ENCODE peak calls at places on chromosomes 7 and 10, in ten cellular contexts. V, Y, T, Z, Q, H, M, J, K and D are unnamed samples.

GRCh38 chr7:132930881-132931280 is 151.0 kb downstream of the CHCHD3 start:
- DNase-seq in K (no peak), M (no peak), J (peak; percentile 5), H (no peak), V (no peak), Y (no peak), Z (no peak), T (no peak), Q (no peak), D (peak; percentile 42)

GRCh38 chr7:30984359-30985107 is 20.8 kb downstream of the GHRHR start:
- DNase-seq in V (no peak), K (no peak), T (no peak), J (no peak), Q (peak; percentile 86), Y (no peak), Z (peak; percentile 60), H (no peak), M (no peak), D (peak; percentile 70)

GRCh38 chr10:4941540-4942330 is 21.5 kb upstream of the AKR1C1 start:
- DNase-seq in H (no peak), T (no peak), K (no peak), Y (no peak), M (no peak), Q (no peak), V (no peak), J (no peak), Z (no peak), D (no peak)

GRCh38 chr7:28348631-28349030 is 63.7 kb upstream of the CREB5 start:
- DNase-seq in T (no peak), K (no peak), Y (no peak), Z (no peak), M (no peak), Q (no peak), J (no peak), H (no peak), V (peak; percentile 45), D (peak; percentile 32)

GRCh38 chr7:130831817-130832481 is 97.9 kb upstream of the KLF14 start:
- DNase-seq in K (peak; percentile 21), T (peak; percentile 20), M (no peak), Z (no peak), H (no peak), Y (no peak), V (no peak), J (peak; percentile 12), Q (no peak), D (peak; percentile 59)

GRCh38 chr10:75211007-75211735 is 575 bp downstream of the VDAC2 start:
- DNase-seq in K (no peak), T (peak; percentile 12), M (no peak), H (peak; percentile 73), Z (peak; percentile 53), Y (peak; percentile 30), V (no peak), Q (peak; percentile 35), J (no peak), D (peak; percentile 44)

GRCh38 chr10:101330236-101331225 is 23.4 kb upstream of the BTRC start:
- DNase-seq in Z (no peak), Y (no peak), K (no peak), V (no peak), T (no peak), J (no peak), Q (no peak), H (no peak), M (peak; percentile 39), D (no peak)

GRCh38 chr10:59362184-59362966 is at the start of gene FAM13C:
- DNase-seq in V (peak; percentile 79), J (peak; percentile 72), T (no peak), H (peak; percentile 65), M (peak; percentile 67), Y (no peak), Q (peak; percentile 59), Z (peak; percentile 69), K (peak; percentile 33), D (peak; percentile 64)

GRCh38 chr10:91022924-91023707 is 102.2 kb upstream of the ANKRD1 start:
- DNase-seq in K (no peak), Z (no peak), Y (no peak), H (no peak), V (no peak), M (peak; percentile 41), T (no peak), J (no peak), Q (no peak), D (no peak)

GRCh38 chr10:19745672-19746071 is 70.6 kb upstream of the PLXDC2 start:
- DNase-seq in Z (no peak), H (no peak), J (no peak), T (no peak), K (no peak), Y (no peak), Q (no peak), V (no peak), M (no peak), D (no peak)

GRCh38 chr7:139068543-139069399 is 32.9 kb upstream of the ZC3HAV1L start:
- DNase-seq in J (no peak), T (no peak), Z (no peak), H (no peak), V (no peak), Y (no peak), K (no peak), M (no peak), Q (no peak), D (no peak)

GRCh38 chr10:1403508-1404230 is 333.7 kb downstream of the ADARB2 start:
- DNase-seq in J (no peak), Q (no peak), H (peak; percentile 24), M (no peak), K (no peak), Z (peak; percentile 30), V (no peak), T (no peak), Y (no peak), D (peak; percentile 79)

GRCh38 chr10:36531621-36532020 is 593.8 kb upstream of the ANKRD30A start:
- DNase-seq in J (no peak), Y (no peak), K (no peak), Q (no peak), M (no peak), T (no peak), H (no peak), V (no peak), Z (no peak), D (no peak)

GRCh38 chr10:22958338-22958737 is 30.5 kb downstream of the ARMC3 start:
- DNase-seq in M (no peak), Y (no peak), V (no peak), T (no peak), Z (no peak), K (no peak), J (no peak), Q (no peak), H (no peak), D (no peak)

GRCh38 chr7:96995406-96996110 is 9.8 kb upstream of the DLX6 start:
- DNase-seq in J (no peak), M (no peak), H (no peak), Q (no peak), Z (no peak), T (no peak), V (no peak), Y (no peak), K (no peak), D (no peak)

GRCh38 chr7:2158331-2159175 is 74.2 kb downstream of the MAD1L1 start:
- DNase-seq in Z (no peak), H (peak; percentile 37), J (no peak), K (no peak), M (no peak), Q (no peak), T (no peak), Y (no peak), V (peak; percentile 31), D (no peak)

GRCh38 chr10:25175527-25176420 is 973 bp downstream of the GPR158 start:
- DNase-seq in H (no peak), Z (no peak), V (no peak), K (no peak), Y (no peak), J (peak; percentile 63), M (no peak), T (no peak), Q (no peak), D (peak; percentile 49)

GRCh38 chr7:30169585-30169978 is 34.8 kb downstream of the MTURN start:
- DNase-seq in J (no peak), M (no peak), V (no peak), Q (peak; percentile 35), K (no peak), H (no peak), T (no peak), Y (no peak), Z (no peak), D (no peak)

GRCh38 chr10:120684211-120684610 is 167.0 kb upstream of the WDR11 start:
- DNase-seq in Q (no peak), T (peak; percentile 43), Z (no peak), K (no peak), Y (no peak), V (no peak), M (no peak), J (no peak), H (no peak), D (no peak)

GRCh38 chr7:20482071-20482470 is 133.4 kb upstream of the ABCB5 start:
- DNase-seq in K (no peak), M (no peak), T (no peak), Q (no peak), J (no peak), H (no peak), V (no peak), Y (no peak), Z (no peak), D (no peak)

GRCh38 chr7:81036871-81037270 is 118.0 kb upstream of the SEMA3C start:
- DNase-seq in V (no peak), Q (no peak), T (no peak), Z (no peak), M (no peak), J (no peak), K (no peak), H (no peak), Y (no peak), D (no peak)

GRCh38 chr7:45086348-45087065 is 2.3 kb downstream of the NACAD start:
- DNase-seq in T (no peak), M (no peak), Q (no peak), K (no peak), Y (no peak), J (no peak), Z (no peak), H (no peak), V (no peak), D (no peak)

GRCh38 chr7:8185907-8186306 is 76.1 kb downstream of the ICA1 start:
- DNase-seq in Z (no peak), H (no peak), V (no peak), K (no peak), T (no peak), M (no peak), Q (no peak), J (no peak), Y (no peak), D (no peak)

GRCh38 chr7:734808-735207 is 7.7 kb upstream of the PRKAR1B start:
- DNase-seq in H (no peak), Q (no peak), V (no peak), J (no peak), Y (no peak), K (no peak), M (no peak), T (no peak), Z (no peak), D (no peak)

GRCh38 chr10:12194752-12195271 is 879 bp downstream of the NUDT5 start:
- DNase-seq in H (peak; percentile 63), Z (peak; percentile 52), V (peak; percentile 76), T (peak; percentile 6), Q (no peak), M (no peak), K (no peak), J (peak; percentile 17), Y (no peak), D (no peak)

GRCh38 chr7:2662273-2663120 is 25.5 kb upstream of the AMZ1 start:
- DNase-seq in H (no peak), Z (no peak), K (no peak), V (no peak), Y (no peak), T (no peak), J (no peak), Q (no peak), M (no peak), D (no peak)

GRCh38 chr7:25852995-25853713 is 298.8 kb upstream of the NFE2L3 start:
- DNase-seq in Y (no peak), T (no peak), Z (no peak), V (no peak), Q (no peak), M (no peak), J (no peak), H (no peak), K (no peak), D (no peak)

GRCh38 chr10:78935697-78936407 is 132.9 kb upstream of the ZMIZ1 start:
- DNase-seq in K (no peak), H (no peak), T (no peak), V (no peak), Q (no peak), Y (no peak), J (no peak), M (no peak), Z (no peak), D (no peak)